ENCODE peak calls at places on chromosomes 7 and 10, in four cellular contexts. X is SK-N-SH, I is HepG2, O is GM12878. R is an unnamed sample. For H3K4me1, the result is how much of the 10 kb centered on the place peaks cover.

GRCh38 chr7:23696916-23697441 is 13.0 kb upstream of the STK31 start:
- DNase-seq in X (peak), I (peak), O (no peak), R (peak)

GRCh38 chr10:50610364-50610763 is 13.4 kb downstream of the SGMS1 start:
- DNase-seq in X (no peak), I (no peak), O (no peak), R (no peak)

GRCh38 chr7:157523371-157523765 is 186.6 kb downstream of the DNAJB6 start:
- DNase-seq in X (no peak), I (no peak), O (no peak), R (no peak)

GRCh38 chr7:94698275-94698674 is 42.3 kb upstream of the SGCE start:
- DNase-seq in X (no peak), I (peak), O (no peak), R (peak)

GRCh38 chr7:46939558-46939957 is 642.4 kb downstream of the TNS3 start:
- DNase-seq in X (no peak), I (no peak), O (no peak), R (no peak)

GRCh38 chr10:104273291-104273690 is 4.3 kb downstream of the GSTO2 start:
- DNase-seq in X (no peak), I (no peak), O (no peak), R (no peak)

GRCh38 chr7:134031835-134032617 is 95.1 kb upstream of the LRGUK start:
- DNase-seq in X (no peak), I (no peak), O (no peak), R (no peak)

GRCh38 chr7:117157121-117157870 is 165.6 kb downstream of the WNT2 start:
- DNase-seq in X (peak), I (no peak), O (no peak), R (peak)

GRCh38 chr10:88920198-88920597 is 32.4 kb downstream of the ACTA2 start:
- DNase-seq in X (no peak), I (no peak), O (no peak), R (no peak)

GRCh38 chr7:122572706-122573105 is 126.2 kb downstream of the RNF133 start:
- DNase-seq in X (no peak), I (no peak), O (no peak), R (no peak)

GRCh38 chr10:101614957-101615759 is 27.0 kb downstream of the DPCD start:
- DNase-seq in X (no peak), I (no peak), O (no peak), R (no peak)

GRCh38 chr10:49597426-49598163 is 12.5 kb upstream of the SLC18A3 start:
- DNase-seq in X (no peak), I (no peak), O (no peak), R (no peak)

GRCh38 chr7:92763636-92764423 is 72.5 kb downstream of the CDK6 start:
- DNase-seq in X (no peak), I (peak), O (no peak), R (peak)

GRCh38 chr10:61452229-61452651 is 941 bp downstream of the TMEM26 start:
- DNase-seq in X (peak), I (no peak), O (no peak), R (no peak)

GRCh38 chr10:118948784-118949183 is 80.7 kb upstream of the NANOS1 start:
- DNase-seq in X (no peak), I (no peak), O (no peak), R (no peak)

GRCh38 chr10:80409121-80409520 is 770 bp downstream of the PRXL2A start:
- DNase-seq in X (peak), I (no peak), O (no peak), R (peak)

GRCh38 chr7:128827971-128828711 is 2.1 kb upstream of the FLNC start:
- DNase-seq in X (no peak), I (peak), O (no peak), R (no peak)

DNA sequence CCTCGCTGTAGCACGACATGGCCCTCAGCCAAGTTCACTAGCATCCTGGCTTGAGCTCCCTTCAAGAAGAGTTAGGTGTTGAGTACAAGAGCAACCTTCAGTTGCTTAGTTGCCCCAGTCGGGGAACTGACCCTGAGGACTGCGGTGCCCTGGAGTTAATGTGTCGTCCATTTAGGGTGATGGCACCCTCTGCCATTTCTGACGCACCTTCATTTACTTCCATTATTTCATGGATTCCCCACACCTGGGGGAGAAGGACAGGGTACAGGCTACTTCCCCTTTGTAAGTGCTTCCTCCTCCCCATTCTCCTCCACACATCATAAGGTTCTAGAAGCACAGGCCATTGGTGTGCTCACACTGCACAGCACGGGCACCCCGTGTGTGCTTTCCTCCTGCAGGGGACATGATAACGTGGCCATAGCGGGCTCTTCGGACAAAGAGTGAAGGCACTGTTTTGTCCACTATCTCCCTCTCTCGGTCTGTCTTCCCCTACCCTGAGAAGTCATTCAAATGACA is 1.8 kb downstream of the ALOX5 start:
- DNase-seq in X (no peak), I (no peak), O (no peak), R (no peak)
- H3K4me1 ChIP-seq in X (under half), I (under half), O (under half), R (under half)

DNA sequence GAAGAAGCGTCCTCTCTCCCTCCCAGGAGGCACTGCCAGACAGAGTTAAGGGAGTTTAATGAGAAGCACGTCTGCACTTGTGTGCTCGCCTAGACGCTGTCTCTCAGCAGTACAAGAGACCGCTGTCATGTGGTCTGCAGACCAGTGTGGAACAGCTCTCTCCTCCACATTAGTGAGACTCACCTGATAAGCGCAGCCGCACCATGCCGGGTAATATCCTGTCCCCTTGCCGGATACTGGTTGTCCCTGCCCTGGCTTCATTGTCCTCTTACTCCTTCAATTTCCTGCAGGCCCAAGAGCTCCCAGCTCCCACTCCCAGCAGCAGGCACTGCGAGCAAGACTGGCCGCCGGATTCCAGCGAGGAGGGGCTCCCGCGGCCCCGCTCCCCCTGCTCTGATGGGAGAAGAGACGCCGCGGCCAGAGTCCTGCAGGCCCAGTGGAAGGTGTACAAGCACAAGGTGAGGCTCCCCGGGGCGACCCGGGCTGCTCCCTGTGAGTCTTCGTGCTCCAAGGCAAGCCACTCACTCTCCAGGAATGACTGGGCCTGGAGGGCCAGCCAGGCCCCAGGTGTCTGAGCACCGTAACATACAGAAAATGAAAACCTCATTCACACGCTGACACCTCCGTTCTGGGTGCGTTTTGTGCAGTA is 33.5 kb upstream of the TTYH3 start:
- DNase-seq in X (no peak), I (no peak), O (no peak), R (no peak)
- H3K27ac ChIP-seq in X (no peak), I (no peak), O (no peak), R (no peak)

GRCh38 chr10:126097558-126098215 is 201.3 kb downstream of the FANK1 start:
- DNase-seq in X (no peak), I (peak), O (no peak), R (no peak)

GRCh38 chr10:126104767-126105166 is 208.4 kb downstream of the FANK1 start:
- DNase-seq in X (no peak), I (no peak), O (no peak), R (no peak)

GRCh38 chr10:126098216-126098561 is 201.8 kb downstream of the FANK1 start:
- DNase-seq in X (no peak), I (no peak), O (no peak), R (no peak)

GRCh38 chr10:126101744-126102143 is 205.4 kb downstream of the FANK1 start:
- DNase-seq in X (no peak), I (no peak), O (peak), R (no peak)
- TF ChIP-seq PBX3 in X (no peak), I (no peak), O (no peak), R (no peak)

DNA sequence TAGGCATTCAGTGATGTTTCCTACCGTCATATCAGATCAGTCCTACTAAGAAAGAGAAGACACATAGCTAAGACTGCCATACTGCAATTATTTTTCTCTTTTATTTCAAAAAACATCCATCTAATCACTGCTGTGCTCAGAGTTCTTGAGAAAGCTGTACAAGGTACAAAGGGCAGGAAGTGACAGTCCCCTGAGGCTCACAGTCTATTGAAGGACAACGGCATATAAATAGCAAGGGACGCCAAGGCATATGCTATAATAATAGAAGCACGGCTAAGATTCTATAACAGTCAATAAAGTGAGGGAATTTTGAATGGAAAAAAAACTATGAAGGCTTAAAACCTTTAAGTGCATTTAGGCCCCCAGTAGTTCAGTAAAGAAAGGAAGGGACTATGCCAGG is 415.3 kb upstream of the NRP1 start:
- DNase-seq in X (no peak), I (no peak), O (no peak), R (no peak)
- H3K4me1 ChIP-seq in X (under half), I (under half), O (under half), R (under half)

GRCh38 chr7:17879075-17879661 is 61.1 kb downstream of the SNX13 start:
- DNase-seq in X (no peak), I (no peak), O (no peak), R (no peak)
- H3K27ac ChIP-seq in X (no peak), I (no peak), O (no peak), R (no peak)

DNA sequence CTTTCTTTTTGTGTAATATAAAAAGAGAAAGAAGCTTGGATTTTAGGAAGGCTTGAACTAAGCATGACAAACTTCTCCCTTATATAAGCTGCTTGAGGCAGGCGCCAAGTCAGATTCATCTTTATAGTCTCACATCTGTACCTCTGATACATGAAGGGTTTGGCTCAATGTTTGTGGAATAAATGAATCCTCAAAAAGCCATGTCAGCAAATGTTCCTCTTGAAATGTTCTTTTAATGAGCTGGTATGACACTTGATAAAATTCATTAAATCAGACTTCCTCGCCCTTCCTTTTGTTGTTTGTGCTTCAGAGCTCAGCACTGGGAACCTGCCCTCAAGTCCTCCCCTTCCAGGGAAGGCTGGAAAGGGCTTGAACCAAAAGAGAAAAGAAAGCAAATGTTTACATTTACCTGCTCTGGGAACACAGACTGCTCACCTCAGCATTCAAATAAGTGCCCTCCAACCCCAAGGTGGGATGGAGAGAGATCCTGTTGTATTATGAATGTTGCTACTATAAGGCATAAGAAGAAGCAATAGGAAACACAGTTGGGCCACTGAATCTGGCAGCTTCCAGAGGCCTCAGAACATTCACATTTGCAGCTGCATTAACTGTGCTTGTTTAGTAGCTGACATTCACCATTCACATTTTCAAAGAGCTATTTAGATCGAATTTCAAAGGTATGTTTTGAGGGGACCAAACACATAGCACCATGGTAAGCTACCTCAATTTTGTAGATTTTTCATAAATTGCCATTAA is 212.6 kb downstream of the CACNA2D1 start:
- DNase-seq in X (no peak), I (no peak), O (no peak), R (no peak)
- TF ChIP-seq PBX3 in X (no peak), I (no peak), O (no peak), R (no peak)

DNA sequence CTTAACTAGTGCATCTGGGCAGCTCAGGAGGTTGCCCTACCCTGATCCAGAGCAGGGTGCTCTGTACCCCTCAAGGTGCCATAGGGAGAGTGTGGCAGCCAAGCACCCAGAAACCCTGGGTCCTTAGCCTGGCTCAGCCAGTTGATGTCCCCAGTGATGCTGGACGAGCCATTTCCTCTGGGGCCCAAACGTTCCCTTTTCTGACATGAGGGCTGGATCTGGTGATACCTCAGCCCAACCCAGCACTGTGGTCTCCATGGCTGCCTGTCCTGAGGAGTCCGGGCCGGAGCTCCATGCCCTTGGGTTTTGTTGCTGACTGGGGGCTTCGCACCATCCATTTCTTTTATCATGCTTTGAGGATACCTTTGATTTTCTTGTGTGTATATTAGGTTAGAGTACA is 87.9 kb upstream of the IKZF1 start:
- DNase-seq in X (peak), I (no peak), O (no peak), R (no peak)
- H3K4me1 ChIP-seq in X (under half), I (under half), O (under half), R (under half)

GRCh38 chr10:47356708-47357107 is 8.5 kb downstream of the RBP3 start:
- DNase-seq in X (no peak), I (no peak), O (no peak), R (no peak)
- H3K27ac ChIP-seq in X (no peak), I (no peak), O (no peak), R (no peak)

R was measured in A549.